ENCODE peak calls at places on chromosomes 4 and X, in four cellular contexts. T is Daoy, J is fibroblast of gingiva, S is mucosa of gallbladder. W is an unnamed sample.

GRCh38 chr4:134622194-134622593 is 420.6 kb upstream of the PABPC4L start:
- DNase-seq in T (no peak), J (no peak), S (no peak), W (no peak)

GRCh38 chr4:138003248-138003647 is 238.9 kb downstream of the SLC7A11 start:
- DNase-seq in T (no peak), J (peak), S (no peak), W (no peak)

GRCh38 chr4:110586137-110586850 is 36.6 kb downstream of the PITX2 start:
- DNase-seq in T (peak), J (peak), S (no peak), W (no peak)

GRCh38 chrX:153776611-153777045 is 4.2 kb upstream of the SRPK3 start:
- DNase-seq in T (no peak), J (no peak), S (no peak), W (no peak)

GRCh38 chr4:17780461-17781071 is 855 bp downstream of the FAM184B start:
- DNase-seq in T (peak), J (peak), S (no peak), W (peak)

GRCh38 chrX:31527455-31528126 is 455.8 kb upstream of the FTHL17 start:
- DNase-seq in T (no peak), J (no peak), S (no peak), W (no peak)

GRCh38 chrX:55663584-55663983 is 40.4 kb downstream of the FOXR2 start:
- DNase-seq in T (no peak), J (no peak), S (no peak), W (no peak)

GRCh38 chr4:87716350-87717041 is 66.4 kb downstream of the DMP1 start:
- DNase-seq in T (no peak), J (no peak), S (peak), W (no peak)

GRCh38 chr4:39495446-39496208 is 31.6 kb downstream of the UGDH start:
- DNase-seq in T (no peak), J (no peak), S (no peak), W (no peak)

GRCh38 chr4:149031399-149031798 is 589.2 kb upstream of the NR3C2 start:
- DNase-seq in T (no peak), J (no peak), S (no peak), W (no peak)

GRCh38 chrX:151537572-151537971 is 25.9 kb upstream of the PASD1 start:
- DNase-seq in T (no peak), J (no peak), S (no peak), W (no peak)

W was measured in lung.